ENCODE peak calls at places on chromosome 22, in six cellular contexts. Z is NCI-H446 treated with DMSO at 0.1 percent for 48 hours, B is OCI-LY7, E is PC-3, J is coronary artery, R is hypothalamus. X is an unnamed sample.

GRCh38 chr22:44669725-44670027 is 32.3 kb upstream of the PRR5 start:
- DNase-seq in Z (no peak), B (no peak), E (no peak), J (no peak), R (no peak), X (no peak)

GRCh38 chr22:17576475-17576874 is 13.2 kb downstream of the SLC25A18 start:
- DNase-seq in Z (peak; percentile 36), B (no peak), E (peak; percentile 87), J (no peak), R (peak; percentile 14), X (peak; percentile 17)

GRCh38 chr22:45602824-45603301 is 68.8 kb upstream of the ATXN10 start:
- DNase-seq in Z (peak; percentile 25), B (peak; percentile 58), E (no peak), J (no peak), R (no peak), X (no peak)

GRCh38 chr22:49457146-49457545 is 370.5 kb downstream of the BRD1 start:
- DNase-seq in Z (no peak), B (no peak), E (no peak), J (no peak), R (no peak), X (no peak)

GRCh38 chr22:47249370-47249928 is 487.0 kb downstream of the TBC1D22A start:
- DNase-seq in Z (no peak), B (no peak), E (no peak), J (no peak), R (no peak), X (no peak)

GRCh38 chr22:20101638-20102037 is 14.3 kb upstream of the RANBP1 start:
- DNase-seq in Z (no peak), B (no peak), E (no peak), J (no peak), R (no peak), X (no peak)

GRCh38 chr22:40345271-40345670 is 1.0 kb upstream of the ADSL start:
- DNase-seq in Z (no peak), B (peak; percentile 30), E (peak; percentile 54), J (no peak), R (no peak), X (no peak)

GRCh38 chr22:39592104-39593060 is 21.8 kb downstream of the CACNA1I start:
- DNase-seq in Z (peak; percentile 69), B (no peak), E (peak; percentile 76), J (no peak), R (no peak), X (peak; percentile 59)

GRCh38 chr22:33897621-33897910 is 22.7 kb downstream of the LARGE1 start:
- DNase-seq in Z (no peak), B (no peak), E (no peak), J (no peak), R (no peak), X (no peak)

GRCh38 chr22:49785841-49786451 is 41.7 kb downstream of the BRD1 start:
- DNase-seq in Z (no peak), B (no peak), E (no peak), J (no peak), R (no peak), X (no peak)

GRCh38 chr22:21693333-21693998 is 27.7 kb downstream of the PPIL2 start:
- DNase-seq in Z (no peak), B (no peak), E (no peak), J (peak; percentile 70), R (no peak), X (no peak)

GRCh38 chr22:50118557-50119168 is 28.9 kb downstream of the MOV10L1 start:
- DNase-seq in Z (no peak), B (no peak), E (no peak), J (no peak), R (no peak), X (no peak)

GRCh38 chr22:49789289-49790141 is 38.2 kb downstream of the BRD1 start:
- DNase-seq in Z (no peak), B (no peak), E (no peak), J (no peak), R (no peak), X (no peak)

GRCh38 chr22:46028069-46028991 is 51.4 kb upstream of the WNT7B start:
- DNase-seq in Z (no peak), B (no peak), E (no peak), J (peak; percentile 72), R (no peak), X (no peak)

GRCh38 chr22:27624705-27625104 is 176.9 kb downstream of the MN1 start:
- DNase-seq in Z (no peak), B (no peak), E (no peak), J (no peak), R (no peak), X (no peak)

GRCh38 chr22:42277988-42278776 is 7.7 kb upstream of the TCF20 start:
- DNase-seq in Z (peak; percentile 9), B (no peak), E (no peak), J (peak; percentile 71), R (peak; percentile 43), X (no peak)

GRCh38 chr22:30968015-30968923 is at the start of gene MORC2:
- DNase-seq in Z (no peak), B (no peak), E (peak; percentile 24), J (peak; percentile 84), R (no peak), X (no peak)

GRCh38 chr22:17734197-17734596 is 40.1 kb downstream of the BID start:
- DNase-seq in Z (no peak), B (no peak), E (no peak), J (no peak), R (no peak), X (no peak)

GRCh38 chr22:46770726-46771125 is 8.3 kb downstream of the TBC1D22A start:
- DNase-seq in Z (no peak), B (peak; percentile 29), E (no peak), J (no peak), R (peak; percentile 23), X (no peak)

GRCh38 chr22:50699754-50700386 is 27.2 kb downstream of the SHANK3 start:
- DNase-seq in Z (no peak), B (peak; percentile 34), E (no peak), J (no peak), R (no peak), X (no peak)

GRCh38 chr22:26753125-26753862 is 95.9 kb downstream of the MIAT start:
- DNase-seq in Z (no peak), B (no peak), E (no peak), J (no peak), R (no peak), X (no peak)

GRCh38 chr22:38135133-38135706 is 24.7 kb upstream of the BAIAP2L2 start:
- DNase-seq in Z (no peak), B (no peak), E (peak; percentile 88), J (no peak), R (peak; percentile 22), X (no peak)

GRCh38 chr22:19821523-19822300 is 33.0 kb downstream of the GNB1L start:
- DNase-seq in Z (no peak), B (no peak), E (no peak), J (peak; percentile 65), R (no peak), X (no peak)

GRCh38 chr22:38467904-38468760 is at the start of gene KDELR3:
- DNase-seq in Z (no peak), B (no peak), E (peak; percentile 62), J (no peak), R (no peak), X (no peak)

GRCh38 chr22:40817737-40818136 is 1.4 kb downstream of the SLC25A17 start:
- DNase-seq in Z (no peak), B (peak; percentile 53), E (no peak), J (no peak), R (no peak), X (no peak)

GRCh38 chr22:49826603-49827306 is 918 bp downstream of the BRD1 start:
- DNase-seq in Z (no peak), B (peak; percentile 64), E (no peak), J (no peak), R (peak; percentile 17), X (no peak)

GRCh38 chr22:19239464-19239863 is 52.1 kb downstream of the CLTCL1 start:
- DNase-seq in Z (no peak), B (no peak), E (no peak), J (no peak), R (peak; percentile 24), X (no peak)

GRCh38 chr22:34105461-34106062 is 185.3 kb upstream of the LARGE1 start:
- DNase-seq in Z (no peak), B (peak; percentile 18), E (peak; percentile 9), J (no peak), R (peak; percentile 20), X (no peak)